ENCODE peak calls at places on chromosome 17, in five cellular contexts. K is foreskin keratinocyte, I is PC-3, V is left ventricle myocardium inferior, F is small intestine. X is an unnamed sample.

GRCh38 chr17:5272313-5272712 is 9.8 kb upstream of the RABEP1 start:
- DNase-seq in K (no peak), F (no peak), I (peak), V (no peak), X (no peak)

GRCh38 chr17:921161-921560 is 58.4 kb downstream of the NXN start:
- DNase-seq in V (no peak), I (peak), F (no peak), K (peak), X (no peak)

GRCh38 chr17:45372325-45372869 is 55.6 kb upstream of the MAP3K14 start:
- DNase-seq in F (no peak), I (peak), K (peak), V (no peak), X (no peak)

GRCh38 chr17:27665549-27665948 is 34.6 kb downstream of the LGALS9 start:
- DNase-seq in F (no peak), K (no peak), V (no peak), I (no peak), X (no peak)

GRCh38 chr17:78759969-78760352 is 22.1 kb downstream of the CYTH1 start:
- DNase-seq in F (no peak), V (no peak), K (no peak), I (no peak), X (no peak)

GRCh38 chr17:1460233-1460632 is 4.2 kb upstream of the CRK start:
- DNase-seq in F (peak), V (peak), I (peak), K (no peak), X (no peak)

GRCh38 chr17:1484586-1485310 is 7.7 kb downstream of the MYO1C start:
- DNase-seq in V (peak), I (peak), K (no peak), F (peak), X (no peak)

GRCh38 chr17:75078097-75079022 is 9.4 kb upstream of the SLC16A5 start:
- DNase-seq in V (no peak), I (peak), F (peak), K (peak), X (no peak)

GRCh38 chr17:11279776-11280344 is 38.8 kb downstream of the SHISA6 start:
- DNase-seq in I (no peak), F (no peak), V (no peak), K (no peak), X (no peak)

GRCh38 chr17:58995247-58995940 is 111.3 kb downstream of the TRIM37 start:
- DNase-seq in F (no peak), K (no peak), I (no peak), V (no peak), X (no peak)

DNA sequence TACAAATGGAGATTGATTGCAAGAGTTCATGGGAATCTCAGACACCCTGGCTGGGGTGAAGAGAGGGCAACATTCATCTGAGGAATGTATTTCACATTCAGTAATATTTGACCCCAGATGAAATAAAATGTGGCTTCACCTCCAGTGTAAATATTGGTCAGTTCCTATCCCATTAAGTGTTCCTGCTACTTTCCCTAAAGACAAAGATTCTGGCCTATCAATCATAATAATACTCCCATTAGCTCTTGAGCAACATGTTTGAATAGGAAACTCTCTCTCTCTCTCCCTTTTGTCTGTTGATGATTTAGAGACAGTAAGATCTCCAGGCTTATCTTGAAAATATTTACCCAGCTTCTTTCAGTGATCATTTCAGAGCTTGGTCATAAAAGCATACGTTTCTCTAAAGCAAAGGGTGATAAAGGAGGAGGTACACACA is 70.1 kb downstream of the KCNJ2 start:
- DNase-seq in I (no peak), K (no peak), V (no peak), F (peak), X (no peak)
- H3K27ac ChIP-seq in I (no peak), K (no peak), V (no peak), F (no peak), X (no peak)

GRCh38 chr17:16361874-16362273 is 8.6 kb upstream of the CENPV start:
- DNase-seq in V (no peak), F (no peak), K (no peak), I (no peak), X (no peak)
- H3K27ac ChIP-seq in V (no peak), F (no peak), K (no peak), I (no peak), X (no peak)

GRCh38 chr17:79991924-79992656 is 43.6 kb downstream of the TBC1D16 start:
- DNase-seq in F (no peak), V (peak), K (no peak), I (peak), X (no peak)

GRCh38 chr17:79992657-79993389 is 42.8 kb downstream of the TBC1D16 start:
- DNase-seq in I (no peak), F (no peak), K (no peak), V (no peak), X (no peak)

GRCh38 chr17:79994602-79995001 is 41.1 kb downstream of the TBC1D16 start:
- DNase-seq in I (no peak), V (no peak), F (no peak), K (no peak), X (no peak)

GRCh38 chr17:79995691-79996090 is 40.0 kb downstream of the TBC1D16 start:
- DNase-seq in K (no peak), V (no peak), F (no peak), I (no peak), X (no peak)

DNA sequence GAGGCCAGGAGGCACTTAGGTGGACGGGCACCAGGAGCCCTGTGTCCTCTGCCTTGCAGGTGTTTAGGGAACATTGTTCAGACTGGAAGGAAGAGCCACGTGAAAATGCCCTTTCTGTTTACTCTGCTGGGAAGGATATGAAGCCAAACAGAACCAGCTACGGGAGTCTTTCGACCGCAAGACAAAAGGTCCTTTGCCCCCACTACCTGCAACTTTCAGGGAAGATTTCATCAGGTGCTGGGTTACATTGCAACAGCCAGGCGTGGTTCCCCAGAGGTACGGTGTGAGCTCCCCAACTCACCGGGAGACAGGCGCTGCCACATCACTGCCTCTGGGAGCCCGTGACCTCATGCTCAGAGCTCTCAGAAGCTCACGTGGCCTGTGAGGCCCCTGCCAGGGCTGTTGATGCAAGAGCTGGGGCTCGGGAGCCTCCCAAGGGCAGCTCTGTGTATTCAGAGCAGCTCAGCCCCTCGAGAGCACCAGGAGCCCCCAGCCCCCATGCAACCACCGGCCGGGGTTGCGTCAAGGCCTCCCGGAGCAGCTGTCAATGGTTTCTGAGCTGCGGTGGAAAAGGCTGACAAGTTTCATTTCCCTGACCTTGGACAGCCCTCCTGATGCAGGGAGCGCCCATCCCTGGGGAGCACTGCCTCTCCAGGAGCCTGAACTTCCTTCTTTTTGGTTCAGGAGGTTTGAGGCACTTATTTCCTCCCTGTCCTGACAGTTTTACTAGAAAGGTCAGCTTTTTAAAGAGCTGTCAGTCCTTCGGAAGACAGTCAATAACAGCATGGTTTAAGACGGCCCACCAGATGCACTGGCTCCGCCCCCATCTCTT is 42.1 kb downstream of the TBC1D16 start:
- DNase-seq in V (peak), K (peak), I (no peak), F (peak), X (peak)
- H3K27ac ChIP-seq in V (peak), K (no peak), I (no peak), F (peak), X (peak)

GRCh38 chr17:32483451-32484019 is 3.3 kb upstream of the CDK5R1 start:
- DNase-seq in K (no peak), F (peak), I (peak), V (peak), X (no peak)

GRCh38 chr17:32484041-32484461 is 2.7 kb upstream of the CDK5R1 start:
- DNase-seq in F (no peak), V (no peak), K (no peak), I (no peak), X (no peak)

GRCh38 chr17:32481193-32481592 is 5.6 kb upstream of the CDK5R1 start:
- DNase-seq in F (no peak), K (no peak), V (no peak), I (no peak), X (no peak)

GRCh38 chr17:32484628-32485027 is 2.2 kb upstream of the CDK5R1 start:
- DNase-seq in I (no peak), K (no peak), V (no peak), F (no peak), X (no peak)

DNA sequence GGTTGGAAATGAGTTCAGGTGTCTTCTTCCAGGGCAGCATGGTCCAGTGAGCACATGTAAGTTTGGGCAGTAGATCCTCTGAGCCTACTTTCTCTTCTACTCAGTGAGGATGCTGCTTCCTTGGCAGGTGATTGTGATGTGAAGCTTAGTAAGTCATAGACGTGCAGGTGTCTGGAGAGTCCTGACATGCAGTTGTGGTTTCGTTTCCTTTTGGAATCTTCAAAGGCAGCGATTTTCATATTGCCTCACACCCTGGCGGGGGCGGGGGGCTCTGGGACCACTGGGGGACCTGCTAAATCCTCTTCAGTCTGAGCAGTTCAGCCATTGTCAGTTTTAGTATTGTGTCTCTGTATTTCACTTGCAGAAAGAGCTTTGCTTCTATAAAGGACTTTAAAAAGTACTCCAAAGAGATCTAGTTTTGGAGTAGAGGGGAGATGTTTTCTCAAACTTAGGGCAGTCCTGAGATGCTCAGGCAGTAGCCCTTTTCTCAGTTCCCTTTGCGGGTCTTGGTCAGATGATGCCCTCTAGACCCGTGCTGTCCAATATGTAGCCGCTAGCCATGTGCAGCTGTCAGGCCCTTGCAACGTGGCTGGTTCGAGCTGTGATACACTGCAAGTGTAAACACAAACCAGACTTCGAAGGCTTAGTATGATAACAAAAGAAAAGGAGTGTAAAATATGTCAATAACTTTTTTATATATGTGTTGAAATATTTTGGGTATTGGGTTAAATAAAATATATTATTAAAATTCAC is 4.0 kb upstream of the CDK5R1 start:
- DNase-seq in K (no peak), F (no peak), V (no peak), I (no peak), X (no peak)
- H3K27ac ChIP-seq in K (no peak), F (no peak), V (peak), I (no peak), X (peak)

GRCh38 chr17:82098939-82099765 is 1.1 kb upstream of the FASN start:
- DNase-seq in F (no peak), I (no peak), V (no peak), K (peak), X (no peak)
- H3K27ac ChIP-seq in F (peak), I (peak), V (peak), K (peak), X (peak)

DNA sequence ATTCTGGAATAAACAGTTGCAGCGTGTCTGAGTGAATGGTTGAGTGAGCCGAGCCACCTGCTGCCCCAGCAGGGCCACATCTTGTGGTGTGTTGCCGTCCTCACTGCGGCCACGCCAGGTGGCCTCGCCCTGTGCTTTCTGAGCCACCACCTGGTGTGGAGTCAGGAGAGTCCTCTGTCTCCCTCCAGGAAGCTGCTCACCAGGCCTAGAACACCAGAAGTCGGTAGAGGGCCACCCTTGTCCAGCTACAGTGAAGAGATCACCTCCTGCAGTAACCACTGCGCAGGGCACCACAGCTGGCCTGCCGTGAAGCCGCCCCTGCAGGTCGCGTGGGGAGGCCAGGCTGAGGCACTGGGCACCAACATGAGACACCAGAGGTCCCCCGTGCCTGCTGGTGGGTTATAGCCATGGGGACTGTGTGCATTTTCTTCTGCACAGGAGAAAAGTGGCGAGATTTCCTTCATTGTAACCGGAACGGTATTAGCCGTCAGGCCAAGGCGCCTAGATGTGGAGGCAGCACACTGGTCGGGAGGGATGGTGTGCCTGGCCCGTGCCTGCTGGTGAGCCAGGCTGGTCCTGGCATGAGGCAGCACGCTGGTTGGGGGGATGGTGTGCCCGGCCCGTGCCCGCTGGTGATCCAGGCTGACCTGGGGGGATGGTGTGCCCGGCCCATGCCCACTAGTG is 28.9 kb upstream of the FOXK2 start:
- DNase-seq in V (no peak), I (no peak), F (no peak), K (no peak), X (no peak)
- H3K27ac ChIP-seq in V (no peak), I (no peak), F (no peak), K (no peak), X (no peak)

DNA sequence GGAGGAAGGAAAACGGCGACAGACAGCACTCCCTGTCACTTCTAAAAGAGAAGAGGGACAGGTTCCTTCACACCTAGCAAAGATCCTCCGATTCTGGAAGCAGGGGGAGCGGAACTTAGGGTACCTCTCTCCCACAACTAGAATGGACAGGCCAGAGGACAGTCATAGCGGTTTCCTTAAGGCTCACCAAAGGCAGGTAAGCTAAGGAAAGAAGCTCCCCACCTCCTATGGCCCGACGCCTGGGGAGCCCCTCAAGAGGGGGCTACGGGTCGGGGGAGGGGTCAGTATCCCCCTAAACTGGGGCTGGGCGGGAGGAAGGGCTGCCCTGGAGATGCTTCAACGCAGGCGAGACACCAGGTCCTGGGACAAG is 290 bp downstream of the RAB5C start:
- DNase-seq in I (no peak), F (no peak), V (no peak), K (no peak), X (no peak)
- H3K27ac ChIP-seq in I (no peak), F (peak), V (peak), K (peak), X (peak)

X was measured in epithelial cell of prostate.